ENCODE peak calls at places on chromosome 18, in eight cellular contexts. One of them, this sample, is unnamed.

GRCh38 chr18:34222396-34223163 is 2.1 kb downstream of the NOL4 start:
- DNase-seq in BE2C: peak; percentile 57
- DNase-seq in mucosa of descending colon: peak; percentile 10
- DNase-seq in AG09309: no peak
- DNase-seq in AG10803: no peak
- DNase-seq in prostate gland: no peak
- DNase-seq in CD8-positive, alpha-beta T cell: no peak
- DNase-seq in heart left ventricle: peak; percentile 47
- DNase-seq in this sample: no peak

GRCh38 chr18:55380574-55380973 is 207.4 kb downstream of the TCF4 start:
- DNase-seq in BE2C: no peak
- DNase-seq in mucosa of descending colon: no peak
- DNase-seq in AG09309: peak; percentile 84
- DNase-seq in AG10803: peak; percentile 71
- DNase-seq in prostate gland: no peak
- DNase-seq in CD8-positive, alpha-beta T cell: no peak
- DNase-seq in heart left ventricle: no peak
- DNase-seq in this sample: no peak

GRCh38 chr18:478679-479078 is 21.8 kb downstream of the COLEC12 start:
- DNase-seq in BE2C: no peak
- DNase-seq in mucosa of descending colon: no peak
- DNase-seq in AG09309: no peak
- DNase-seq in AG10803: peak; percentile 54
- DNase-seq in prostate gland: no peak
- DNase-seq in CD8-positive, alpha-beta T cell: no peak
- DNase-seq in heart left ventricle: no peak
- DNase-seq in this sample: no peak

GRCh38 chr18:74447404-74448152 is 9.5 kb downstream of the DIPK1C start:
- DNase-seq in BE2C: no peak
- DNase-seq in mucosa of descending colon: no peak
- DNase-seq in AG09309: no peak
- DNase-seq in AG10803: no peak
- DNase-seq in prostate gland: no peak
- DNase-seq in CD8-positive, alpha-beta T cell: no peak
- DNase-seq in heart left ventricle: no peak
- DNase-seq in this sample: no peak

GRCh38 chr18:35283923-35284794 is 5.9 kb downstream of the ZSCAN30 start:
- DNase-seq in BE2C: no peak
- DNase-seq in mucosa of descending colon: no peak
- DNase-seq in AG09309: no peak
- DNase-seq in AG10803: no peak
- DNase-seq in prostate gland: no peak
- DNase-seq in CD8-positive, alpha-beta T cell: no peak
- DNase-seq in heart left ventricle: peak; percentile 47
- DNase-seq in this sample: no peak

GRCh38 chr18:48342125-48342524 is 67.1 kb downstream of the ZBTB7C start:
- DNase-seq in BE2C: no peak
- DNase-seq in mucosa of descending colon: no peak
- DNase-seq in AG09309: no peak
- DNase-seq in AG10803: no peak
- DNase-seq in prostate gland: no peak
- DNase-seq in CD8-positive, alpha-beta T cell: no peak
- DNase-seq in heart left ventricle: peak; percentile 40
- DNase-seq in this sample: no peak

GRCh38 chr18:8507361-8507760 is 101.9 kb upstream of the RAB12 start:
- DNase-seq in BE2C: no peak
- DNase-seq in mucosa of descending colon: no peak
- DNase-seq in AG09309: no peak
- DNase-seq in AG10803: no peak
- DNase-seq in prostate gland: no peak
- DNase-seq in CD8-positive, alpha-beta T cell: no peak
- DNase-seq in heart left ventricle: no peak
- DNase-seq in this sample: no peak

GRCh38 chr18:33928226-33928625 is 296.5 kb downstream of the NOL4 start:
- DNase-seq in BE2C: no peak
- DNase-seq in mucosa of descending colon: no peak
- DNase-seq in AG09309: no peak
- DNase-seq in AG10803: no peak
- DNase-seq in prostate gland: no peak
- DNase-seq in CD8-positive, alpha-beta T cell: no peak
- DNase-seq in heart left ventricle: no peak
- DNase-seq in this sample: no peak

GRCh38 chr18:47594063-47594462 is 336.4 kb downstream of the SMAD2 start:
- DNase-seq in BE2C: no peak
- DNase-seq in mucosa of descending colon: no peak
- DNase-seq in AG09309: no peak
- DNase-seq in AG10803: no peak
- DNase-seq in prostate gland: no peak
- DNase-seq in CD8-positive, alpha-beta T cell: no peak
- DNase-seq in heart left ventricle: no peak
- DNase-seq in this sample: no peak

GRCh38 chr18:35703043-35703688 is 121.6 kb downstream of the GALNT1 start:
- DNase-seq in BE2C: no peak
- DNase-seq in mucosa of descending colon: no peak
- DNase-seq in AG09309: no peak
- DNase-seq in AG10803: peak; percentile 3
- DNase-seq in prostate gland: no peak
- DNase-seq in CD8-positive, alpha-beta T cell: no peak
- DNase-seq in heart left ventricle: no peak
- DNase-seq in this sample: no peak

GRCh38 chr18:47775961-47776360 is 154.5 kb downstream of the SMAD2 start:
- DNase-seq in BE2C: no peak
- DNase-seq in mucosa of descending colon: no peak
- DNase-seq in AG09309: peak; percentile 33
- DNase-seq in AG10803: peak; percentile 32
- DNase-seq in prostate gland: no peak
- DNase-seq in CD8-positive, alpha-beta T cell: no peak
- DNase-seq in heart left ventricle: no peak
- DNase-seq in this sample: peak; percentile 30

GRCh38 chr18:47485221-47485797 is 233.8 kb upstream of the SKOR2 start:
- DNase-seq in BE2C: no peak
- DNase-seq in mucosa of descending colon: no peak
- DNase-seq in AG09309: no peak
- DNase-seq in AG10803: no peak
- DNase-seq in prostate gland: no peak
- DNase-seq in CD8-positive, alpha-beta T cell: no peak
- DNase-seq in heart left ventricle: no peak
- DNase-seq in this sample: no peak

GRCh38 chr18:69963196-69963595 is 15.5 kb upstream of the CD226 start:
- DNase-seq in BE2C: no peak
- DNase-seq in mucosa of descending colon: no peak
- DNase-seq in AG09309: no peak
- DNase-seq in AG10803: no peak
- DNase-seq in prostate gland: no peak
- DNase-seq in CD8-positive, alpha-beta T cell: no peak
- DNase-seq in heart left ventricle: no peak
- DNase-seq in this sample: no peak

GRCh38 chr18:33184178-33184577 is 256.3 kb downstream of the CCDC178 start:
- DNase-seq in BE2C: no peak
- DNase-seq in mucosa of descending colon: no peak
- DNase-seq in AG09309: no peak
- DNase-seq in AG10803: no peak
- DNase-seq in prostate gland: no peak
- DNase-seq in CD8-positive, alpha-beta T cell: no peak
- DNase-seq in heart left ventricle: no peak
- DNase-seq in this sample: no peak

GRCh38 chr18:58176915-58177717 is 133.1 kb downstream of the NEDD4L start:
- DNase-seq in BE2C: no peak
- DNase-seq in mucosa of descending colon: no peak
- DNase-seq in AG09309: peak; percentile 75
- DNase-seq in AG10803: peak; percentile 92
- DNase-seq in prostate gland: peak; percentile 63
- DNase-seq in CD8-positive, alpha-beta T cell: no peak
- DNase-seq in heart left ventricle: no peak
- DNase-seq in this sample: peak; percentile 83

GRCh38 chr18:5538541-5538940 is 5.3 kb downstream of the EPB41L3 start:
- DNase-seq in BE2C: no peak
- DNase-seq in mucosa of descending colon: no peak
- DNase-seq in AG09309: no peak
- DNase-seq in AG10803: no peak
- DNase-seq in prostate gland: no peak
- DNase-seq in CD8-positive, alpha-beta T cell: no peak
- DNase-seq in heart left ventricle: no peak
- DNase-seq in this sample: no peak

GRCh38 chr18:23772327-23772920 is 83.2 kb downstream of the LAMA3 start:
- DNase-seq in BE2C: peak; percentile 17
- DNase-seq in mucosa of descending colon: no peak
- DNase-seq in AG09309: no peak
- DNase-seq in AG10803: no peak
- DNase-seq in prostate gland: no peak
- DNase-seq in CD8-positive, alpha-beta T cell: no peak
- DNase-seq in heart left ventricle: no peak
- DNase-seq in this sample: no peak

GRCh38 chr18:77899972-77900754 is 650.5 kb downstream of the GALR1 start:
- DNase-seq in BE2C: peak; percentile 33
- DNase-seq in mucosa of descending colon: peak; percentile 23
- DNase-seq in AG09309: no peak
- DNase-seq in AG10803: peak; percentile 15
- DNase-seq in prostate gland: no peak
- DNase-seq in CD8-positive, alpha-beta T cell: peak; percentile 47
- DNase-seq in heart left ventricle: no peak
- DNase-seq in this sample: no peak

GRCh38 chr18:21300035-21300434 is 58.0 kb downstream of the GREB1L start:
- DNase-seq in BE2C: no peak
- DNase-seq in mucosa of descending colon: no peak
- DNase-seq in AG09309: no peak
- DNase-seq in AG10803: no peak
- DNase-seq in prostate gland: no peak
- DNase-seq in CD8-positive, alpha-beta T cell: no peak
- DNase-seq in heart left ventricle: no peak
- DNase-seq in this sample: no peak

GRCh38 chr18:31148580-31148979 is 14.1 kb downstream of the DSC1 start:
- DNase-seq in BE2C: no peak
- DNase-seq in mucosa of descending colon: no peak
- DNase-seq in AG09309: no peak
- DNase-seq in AG10803: no peak
- DNase-seq in prostate gland: no peak
- DNase-seq in CD8-positive, alpha-beta T cell: no peak
- DNase-seq in heart left ventricle: no peak
- DNase-seq in this sample: no peak

GRCh38 chr18:12287131-12287681 is 20.8 kb upstream of the TUBB6 start:
- DNase-seq in BE2C: no peak
- DNase-seq in mucosa of descending colon: no peak
- DNase-seq in AG09309: no peak
- DNase-seq in AG10803: no peak
- DNase-seq in prostate gland: no peak
- DNase-seq in CD8-positive, alpha-beta T cell: no peak
- DNase-seq in heart left ventricle: no peak
- DNase-seq in this sample: no peak
- H3K4me3 ChIP-seq in BE2C: no peak overlapping the region
- H3K4me3 ChIP-seq in mucosa of descending colon: no peak overlapping the region
- H3K4me3 ChIP-seq in AG09309: peak overlapping the region; percentile 44
- H3K4me3 ChIP-seq in AG10803: peak overlapping the region; percentile 67
- H3K4me3 ChIP-seq in prostate gland: peak overlapping the region; percentile 30
- H3K4me3 ChIP-seq in CD8-positive, alpha-beta T cell: no peak overlapping the region
- H3K4me3 ChIP-seq in heart left ventricle: peak overlapping the region; percentile 49
- H3K4me3 ChIP-seq in this sample: no peak overlapping the region

DNA sequence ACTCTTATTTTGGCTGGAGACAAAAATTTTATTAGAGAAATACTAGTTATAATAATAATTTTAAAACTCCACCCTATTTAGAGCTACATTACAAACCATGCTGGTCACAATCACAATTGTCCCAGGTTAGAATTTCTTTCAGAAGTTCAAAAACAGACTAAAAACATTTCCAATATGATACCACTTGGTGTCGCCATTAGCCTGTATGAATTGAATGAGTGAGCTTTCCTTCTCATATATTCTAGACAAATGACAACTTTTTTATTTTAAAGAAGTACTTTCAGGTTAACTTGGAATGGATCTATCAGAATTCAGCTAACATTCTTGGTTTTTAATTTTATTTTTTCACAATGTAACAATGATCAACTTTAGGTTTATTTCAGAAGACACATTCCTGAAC is 48.0 kb downstream of the SERPINB8 start:
- DNase-seq in BE2C: no peak
- DNase-seq in mucosa of descending colon: no peak
- DNase-seq in AG09309: no peak
- DNase-seq in AG10803: peak; percentile 11
- DNase-seq in prostate gland: no peak
- DNase-seq in CD8-positive, alpha-beta T cell: no peak
- DNase-seq in heart left ventricle: no peak
- DNase-seq in this sample: peak; percentile 4
- TF ChIP-seq CTCF in BE2C: peak; percentile 37
- TF ChIP-seq CTCF in mucosa of descending colon: no peak
- TF ChIP-seq CTCF in AG09309: peak; percentile 42
- TF ChIP-seq CTCF in AG10803: peak; percentile 59
- TF ChIP-seq CTCF in prostate gland: no peak
- TF ChIP-seq CTCF in CD8-positive, alpha-beta T cell: no peak
- TF ChIP-seq CTCF in heart left ventricle: peak; percentile 18
- TF ChIP-seq CTCF in this sample: peak; percentile 46

GRCh38 chr18:45861926-45862325 is 36.5 kb downstream of the SIGLEC15 start:
- DNase-seq in BE2C: no peak
- DNase-seq in mucosa of descending colon: no peak
- DNase-seq in AG09309: no peak
- DNase-seq in AG10803: no peak
- DNase-seq in prostate gland: no peak
- DNase-seq in CD8-positive, alpha-beta T cell: no peak
- DNase-seq in heart left ventricle: no peak
- DNase-seq in this sample: no peak
- H3K4me3 ChIP-seq in BE2C: no peak overlapping the region
- H3K4me3 ChIP-seq in mucosa of descending colon: no peak overlapping the region
- H3K4me3 ChIP-seq in AG09309: no peak overlapping the region
- H3K4me3 ChIP-seq in AG10803: no peak overlapping the region
- H3K4me3 ChIP-seq in prostate gland: no peak overlapping the region
- H3K4me3 ChIP-seq in CD8-positive, alpha-beta T cell: no peak overlapping the region
- H3K4me3 ChIP-seq in heart left ventricle: no peak overlapping the region
- H3K4me3 ChIP-seq in this sample: no peak overlapping the region

GRCh38 chr18:67199993-67200617 is 316.4 kb downstream of the DSEL start:
- DNase-seq in BE2C: no peak
- DNase-seq in mucosa of descending colon: peak; percentile 9
- DNase-seq in AG09309: peak; percentile 21
- DNase-seq in AG10803: peak; percentile 61
- DNase-seq in prostate gland: no peak
- DNase-seq in CD8-positive, alpha-beta T cell: no peak
- DNase-seq in heart left ventricle: no peak
- DNase-seq in this sample: peak; percentile 39
- TF ChIP-seq CTCF in BE2C: peak; percentile 43
- TF ChIP-seq CTCF in mucosa of descending colon: no peak
- TF ChIP-seq CTCF in AG09309: peak; percentile 41
- TF ChIP-seq CTCF in AG10803: peak; percentile 75
- TF ChIP-seq CTCF in prostate gland: no peak
- TF ChIP-seq CTCF in CD8-positive, alpha-beta T cell: peak; percentile 68
- TF ChIP-seq CTCF in heart left ventricle: peak; percentile 32
- TF ChIP-seq CTCF in this sample: peak; percentile 76

DNA sequence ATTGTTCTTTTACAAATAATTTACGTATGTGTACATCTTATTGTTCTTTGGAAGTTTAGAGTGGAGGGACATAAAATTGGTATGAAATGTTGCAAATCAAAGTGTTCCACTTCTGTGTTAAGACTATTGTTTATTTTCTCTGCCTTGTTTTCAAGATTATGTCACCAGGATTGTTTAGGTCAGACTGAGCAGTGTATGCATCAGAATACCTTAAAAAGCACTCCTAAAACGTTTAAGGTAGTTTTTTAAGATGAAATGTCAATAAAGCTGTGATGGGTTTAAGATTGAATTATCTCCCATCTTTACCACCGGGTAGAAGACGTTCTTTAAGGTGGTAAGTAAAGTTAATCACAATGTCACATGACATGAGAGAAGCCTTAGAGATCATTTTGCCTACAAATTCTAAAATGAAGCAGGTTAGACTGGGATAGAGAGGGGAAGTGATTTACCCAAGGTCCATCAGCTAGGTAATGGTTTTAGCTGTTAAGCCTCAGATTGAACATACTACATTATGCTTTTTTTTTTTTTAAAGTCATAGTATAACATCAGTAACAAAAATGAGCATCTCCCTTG is 10.6 kb downstream of the VAPA start:
- DNase-seq in BE2C: no peak
- DNase-seq in mucosa of descending colon: no peak
- DNase-seq in AG09309: no peak
- DNase-seq in AG10803: no peak
- DNase-seq in prostate gland: no peak
- DNase-seq in CD8-positive, alpha-beta T cell: no peak
- DNase-seq in heart left ventricle: no peak
- DNase-seq in this sample: no peak
- H3K4me3 ChIP-seq in BE2C: no peak overlapping the region
- H3K4me3 ChIP-seq in mucosa of descending colon: no peak overlapping the region
- H3K4me3 ChIP-seq in AG09309: no peak overlapping the region
- H3K4me3 ChIP-seq in AG10803: no peak overlapping the region
- H3K4me3 ChIP-seq in prostate gland: no peak overlapping the region
- H3K4me3 ChIP-seq in CD8-positive, alpha-beta T cell: no peak overlapping the region
- H3K4me3 ChIP-seq in heart left ventricle: no peak overlapping the region
- H3K4me3 ChIP-seq in this sample: no peak overlapping the region

This sample was measured in LNCaP clone FGC.